ENCODE peak calls at places on chromosomes 12 and 14, in seven cellular contexts. R, E, A, B, L, Y and Q are unnamed samples.

GRCh38 chr12:100243137-100243536 is 23.7 kb downstream of the DEPDC4 start:
- DNase-seq in R (no peak), E (no peak), A (no peak), B (no peak), L (no peak), Y (no peak), Q (no peak)

GRCh38 chr14:73295198-73295796 is 58.0 kb downstream of the PAPLN start:
- DNase-seq in R (no peak), E (no peak), A (no peak), B (no peak), L (no peak), Y (peak), Q (no peak)

GRCh38 chr14:33457021-33457420 is 493.9 kb downstream of the EGLN3 start:
- DNase-seq in R (no peak), E (no peak), A (no peak), B (no peak), L (no peak), Y (no peak), Q (no peak)

GRCh38 chr14:91232631-91233030 is 11.9 kb downstream of the GPR68 start:
- DNase-seq in R (no peak), E (no peak), A (no peak), B (no peak), L (no peak), Y (no peak), Q (no peak)

GRCh38 chr14:56147980-56148901 is 30.0 kb downstream of the PELI2 start:
- DNase-seq in R (no peak), E (no peak), A (no peak), B (peak), L (no peak), Y (peak), Q (no peak)

GRCh38 chr12:124508323-124509096 is 58.9 kb downstream of the NCOR2 start:
- DNase-seq in R (no peak), E (peak), A (no peak), B (no peak), L (no peak), Y (no peak), Q (no peak)

GRCh38 chr12:69252033-69252432 is 12.7 kb downstream of the CPSF6 start:
- DNase-seq in R (no peak), E (no peak), A (no peak), B (no peak), L (no peak), Y (no peak), Q (no peak)

GRCh38 chr14:69261761-69262331 is 1.9 kb downstream of the GALNT16 start:
- DNase-seq in R (no peak), E (no peak), A (peak), B (no peak), L (no peak), Y (peak), Q (peak)

GRCh38 chr12:40300490-40300889 is 75.7 kb downstream of the LRRK2 start:
- DNase-seq in R (no peak), E (no peak), A (no peak), B (no peak), L (no peak), Y (no peak), Q (no peak)

GRCh38 chr14:52790011-52790755 is 1.2 kb downstream of the GNPNAT1 start:
- DNase-seq in R (peak), E (no peak), A (no peak), B (no peak), L (no peak), Y (peak), Q (no peak)

GRCh38 chr12:15527201-15527782 is 205.0 kb downstream of the PTPRO start:
- DNase-seq in R (no peak), E (no peak), A (no peak), B (no peak), L (no peak), Y (peak), Q (peak)

GRCh38 chr12:76568130-76568529 is 8.6 kb upstream of the OSBPL8 start:
- DNase-seq in R (no peak), E (no peak), A (no peak), B (no peak), L (no peak), Y (no peak), Q (no peak)

GRCh38 chr14:86777950-86778602 is 1214.9 kb downstream of the GALC start:
- DNase-seq in R (no peak), E (no peak), A (no peak), B (no peak), L (no peak), Y (no peak), Q (no peak)

GRCh38 chr14:104749111-104749649 is 3.8 kb upstream of the SIVA1 start:
- DNase-seq in R (no peak), E (peak), A (no peak), B (no peak), L (no peak), Y (no peak), Q (no peak)

GRCh38 chr12:52125499-52125900 is 46.0 kb downstream of the SMIM41 start:
- DNase-seq in R (no peak), E (no peak), A (peak), B (no peak), L (no peak), Y (peak), Q (no peak)

GRCh38 chr14:23174785-23175184 is 8.7 kb downstream of the SLC7A8 start:
- DNase-seq in R (no peak), E (no peak), A (no peak), B (no peak), L (no peak), Y (peak), Q (no peak)

GRCh38 chr14:47040490-47040889 is 388.9 kb upstream of the RPL10L start:
- DNase-seq in R (no peak), E (no peak), A (no peak), B (no peak), L (no peak), Y (peak), Q (no peak)

GRCh38 chr14:21024668-21025373 is at the start of gene NDRG2:
- DNase-seq in R (peak), E (peak), A (peak), B (peak), L (peak), Y (peak), Q (peak)

GRCh38 chr12:132066345-132066685 is 77.8 kb downstream of the DDX51 start:
- DNase-seq in R (no peak), E (no peak), A (no peak), B (peak), L (no peak), Y (no peak), Q (no peak)

GRCh38 chr12:107461222-107461980 is 224.2 kb upstream of the PWP1 start:
- DNase-seq in R (no peak), E (no peak), A (no peak), B (no peak), L (no peak), Y (no peak), Q (no peak)

GRCh38 chr12:132194056-132194455 is 49.8 kb downstream of the NOC4L start:
- DNase-seq in R (no peak), E (peak), A (no peak), B (no peak), L (no peak), Y (peak), Q (no peak)

GRCh38 chr12:59595557-59596231 is at the start of gene SLC16A7:
- DNase-seq in R (peak), E (peak), A (peak), B (peak), L (peak), Y (peak), Q (peak)

GRCh38 chr12:80877706-80878384 is 59.9 kb downstream of the LIN7A start:
- DNase-seq in R (no peak), E (no peak), A (no peak), B (no peak), L (no peak), Y (no peak), Q (no peak)

GRCh38 chr12:69840727-69841126 is 15.7 kb downstream of the MYRFL start:
- DNase-seq in R (no peak), E (no peak), A (no peak), B (no peak), L (no peak), Y (no peak), Q (no peak)

GRCh38 chr12:85322715-85323114 is 42.7 kb downstream of the ALX1 start:
- DNase-seq in R (no peak), E (no peak), A (no peak), B (no peak), L (no peak), Y (no peak), Q (no peak)

GRCh38 chr12:9365296-9365695 is 157.1 kb upstream of the PZP start:
- DNase-seq in R (no peak), E (no peak), A (no peak), B (no peak), L (no peak), Y (no peak), Q (no peak)

GRCh38 chr14:53167602-53168328 is 14.6 kb upstream of the DDHD1 start:
- DNase-seq in R (no peak), E (no peak), A (no peak), B (no peak), L (no peak), Y (no peak), Q (no peak)

GRCh38 chr12:6540181-6540877 is 6.0 kb downstream of the GAPDH start:
- DNase-seq in R (peak), E (peak), A (peak), B (peak), L (no peak), Y (peak), Q (peak)

GRCh38 chr12:13362260-13362841 is 165.8 kb downstream of the EMP1 start:
- DNase-seq in R (peak), E (peak), A (no peak), B (peak), L (no peak), Y (peak), Q (peak)

GRCh38 chr12:46401703-46402102 is 29.1 kb upstream of the SLC38A2 start:
- DNase-seq in R (peak), E (no peak), A (no peak), B (peak), L (no peak), Y (peak), Q (peak)

GRCh38 chr12:120814203-120814902 is 88.7 kb downstream of the ACADS start:
- DNase-seq in R (no peak), E (no peak), A (no peak), B (no peak), L (no peak), Y (no peak), Q (no peak)

GRCh38 chr14:61472025-61472672 is 150.8 kb downstream of the PRKCH start:
- DNase-seq in R (peak), E (peak), A (no peak), B (peak), L (peak), Y (no peak), Q (peak)
- H3K27ac ChIP-seq in R (no peak), E (peak), A (peak), B (peak), L (peak), Y (no peak), Q (peak)

GRCh38 chr14:67232066-67232465 is 9.2 kb upstream of the PALS1 start:
- DNase-seq in R (no peak), E (no peak), A (no peak), B (no peak), L (no peak), Y (no peak), Q (no peak)

GRCh38 chr14:67232631-67233030 is 8.6 kb upstream of the PALS1 start:
- DNase-seq in R (no peak), E (no peak), A (no peak), B (no peak), L (no peak), Y (no peak), Q (no peak)

DNA sequence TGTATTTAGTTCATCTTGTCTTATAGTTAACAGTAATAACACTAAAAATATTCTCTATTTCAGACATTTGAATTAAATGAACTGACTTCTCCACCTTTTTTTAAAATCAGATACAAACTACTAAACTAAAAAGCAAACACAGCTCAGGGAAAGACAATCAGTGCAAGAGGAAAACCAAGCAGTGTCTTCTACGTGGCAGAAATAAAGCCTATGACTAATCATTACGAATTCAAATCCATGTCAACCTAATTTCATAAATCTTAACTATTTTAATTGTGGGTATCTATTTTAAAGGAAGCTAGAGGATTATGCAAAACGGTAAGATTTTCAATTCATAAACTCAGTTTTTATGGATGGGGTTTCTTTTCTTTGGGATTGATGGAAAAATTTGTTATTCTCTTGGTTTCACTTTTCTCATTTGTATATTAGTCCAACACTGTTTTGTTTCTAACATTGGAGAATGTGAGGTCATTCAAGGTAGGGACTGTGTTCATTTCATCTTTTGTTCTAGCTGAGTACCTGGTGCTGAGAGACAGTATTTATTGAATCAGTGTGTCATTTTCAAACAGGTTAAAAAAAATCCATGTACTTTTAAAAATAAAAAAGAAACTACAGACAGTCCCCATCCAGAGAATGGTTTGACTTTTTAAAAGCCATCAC is 12.8 kb upstream of the PALS1 start:
- DNase-seq in R (no peak), E (no peak), A (no peak), B (no peak), L (no peak), Y (no peak), Q (no peak)
- H3K27ac ChIP-seq in R (no peak), E (no peak), A (no peak), B (no peak), L (no peak), Y (no peak), Q (no peak)

GRCh38 chr12:109466821-109467220 is 10.3 kb downstream of the KCTD10 start:
- DNase-seq in R (no peak), E (no peak), A (no peak), B (no peak), L (no peak), Y (no peak), Q (no peak)
- H3K27ac ChIP-seq in R (no peak), E (peak), A (peak), B (no peak), L (no peak), Y (no peak), Q (peak)

GRCh38 chr12:58500399-58500798 is 419.9 kb downstream of the LRIG3 start:
- DNase-seq in R (no peak), E (no peak), A (no peak), B (no peak), L (no peak), Y (no peak), Q (no peak)
- H3K27ac ChIP-seq in R (no peak), E (no peak), A (no peak), B (no peak), L (no peak), Y (no peak), Q (no peak)

GRCh38 chr12:131035268-131035681 is 81.6 kb downstream of the ADGRD1 start:
- DNase-seq in R (no peak), E (peak), A (no peak), B (no peak), L (no peak), Y (no peak), Q (no peak)

GRCh38 chr12:131038159-131038558 is 84.5 kb downstream of the ADGRD1 start:
- DNase-seq in R (no peak), E (peak), A (no peak), B (no peak), L (no peak), Y (no peak), Q (no peak)

GRCh38 chr12:131033886-131034482 is 80.3 kb downstream of the ADGRD1 start:
- DNase-seq in R (no peak), E (peak), A (no peak), B (no peak), L (no peak), Y (no peak), Q (no peak)

GRCh38 chr12:131033486-131033885 is 79.8 kb downstream of the ADGRD1 start:
- DNase-seq in R (no peak), E (peak), A (no peak), B (no peak), L (no peak), Y (no peak), Q (no peak)

DNA sequence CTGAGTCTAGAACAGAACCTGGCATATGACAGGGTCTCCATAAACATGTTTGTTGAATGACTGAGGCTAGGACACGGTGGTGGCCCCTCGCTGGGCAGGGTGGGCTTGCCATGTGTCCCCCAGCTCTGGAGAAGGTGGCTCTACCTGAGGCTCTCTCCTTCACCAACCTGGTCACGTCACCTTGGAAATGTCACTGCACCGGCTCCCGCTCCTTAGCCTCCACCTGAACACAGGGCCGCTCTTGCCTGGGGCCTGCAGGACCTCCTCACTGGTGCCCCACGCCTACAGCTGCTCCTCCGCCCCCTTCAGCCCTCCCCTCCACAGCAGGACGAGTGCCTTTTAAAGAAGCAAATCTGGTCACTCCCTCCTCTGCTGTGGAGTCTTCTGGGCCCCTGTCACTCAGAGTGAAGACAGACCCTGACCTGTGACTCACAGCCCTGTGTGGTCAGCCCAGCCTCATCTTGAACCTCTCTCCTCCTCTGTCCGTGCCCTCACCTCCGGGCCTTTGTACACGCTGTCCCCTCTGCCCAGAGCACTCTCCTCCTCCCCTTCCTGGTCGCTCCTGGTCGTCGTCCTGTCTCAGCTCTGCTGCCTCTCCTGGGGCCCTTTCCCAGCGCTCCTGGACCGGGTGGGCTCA is 81.0 kb downstream of the ADGRD1 start:
- DNase-seq in R (no peak), E (peak), A (no peak), B (no peak), L (no peak), Y (no peak), Q (no peak)
- H3K27ac ChIP-seq in R (no peak), E (no peak), A (peak), B (no peak), L (no peak), Y (no peak), Q (no peak)

GRCh38 chr12:12353807-12354206 is 3.1 kb upstream of the BORCS5 start:
- DNase-seq in R (no peak), E (no peak), A (no peak), B (no peak), L (no peak), Y (no peak), Q (no peak)

GRCh38 chr12:12353276-12353675 is 3.2 kb upstream of the MANSC1 start:
- DNase-seq in R (no peak), E (no peak), A (no peak), B (no peak), L (no peak), Y (no peak), Q (no peak)

GRCh38 chr12:12350868-12351463 is 924 bp upstream of the MANSC1 start:
- DNase-seq in R (no peak), E (no peak), A (no peak), B (no peak), L (no peak), Y (no peak), Q (no peak)

DNA sequence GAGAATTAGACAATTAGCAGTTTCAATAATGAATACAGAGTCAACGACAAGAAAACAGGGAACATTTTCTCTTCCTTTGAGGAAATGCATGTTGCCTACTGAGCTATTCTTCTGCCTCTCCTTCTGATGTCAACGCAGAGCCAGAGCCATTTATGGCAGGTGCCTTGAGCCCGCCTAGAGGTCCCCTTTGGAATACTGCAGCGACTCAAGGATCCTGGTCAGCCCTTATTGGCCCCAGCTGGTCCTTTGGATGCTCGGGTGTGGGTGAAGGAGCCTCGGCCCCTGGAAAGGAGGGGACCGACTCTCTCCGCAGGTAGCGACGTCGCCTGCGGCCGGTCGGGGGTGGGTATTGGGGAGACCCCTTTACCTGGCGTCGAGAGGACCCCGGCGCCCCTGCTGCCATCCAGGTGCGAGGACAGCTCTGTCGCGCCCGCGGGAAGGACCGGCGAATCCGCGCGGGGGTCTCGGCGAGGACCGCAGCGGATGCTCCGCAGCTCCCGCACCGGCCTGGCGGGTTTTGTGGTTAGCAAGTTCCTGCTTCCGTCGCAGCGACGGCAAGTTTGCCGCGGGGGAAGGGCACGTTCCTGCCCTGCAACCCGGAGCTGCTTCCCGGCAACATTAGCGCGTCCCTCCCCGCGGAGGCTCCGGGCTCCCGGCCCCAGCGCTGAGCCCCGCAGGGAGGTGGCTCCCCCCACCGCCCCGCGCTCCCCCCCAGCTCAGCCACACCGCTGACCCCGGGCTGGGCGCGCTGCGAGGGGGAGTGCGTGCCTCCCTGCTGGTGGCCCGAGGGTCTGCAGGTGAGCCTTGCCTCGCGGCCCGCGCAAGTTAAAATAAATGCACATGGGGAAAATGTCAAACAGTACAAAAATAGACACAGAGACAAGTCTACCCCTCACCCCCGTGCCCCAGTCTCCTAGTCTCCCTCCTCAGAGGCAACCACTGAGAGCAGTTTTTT is at the start of gene MANSC1:
- DNase-seq in R (peak), E (peak), A (peak), B (peak), L (peak), Y (peak), Q (peak)
- H3K27ac ChIP-seq in R (peak), E (peak), A (peak), B (no peak), L (peak), Y (no peak), Q (peak)

DNA sequence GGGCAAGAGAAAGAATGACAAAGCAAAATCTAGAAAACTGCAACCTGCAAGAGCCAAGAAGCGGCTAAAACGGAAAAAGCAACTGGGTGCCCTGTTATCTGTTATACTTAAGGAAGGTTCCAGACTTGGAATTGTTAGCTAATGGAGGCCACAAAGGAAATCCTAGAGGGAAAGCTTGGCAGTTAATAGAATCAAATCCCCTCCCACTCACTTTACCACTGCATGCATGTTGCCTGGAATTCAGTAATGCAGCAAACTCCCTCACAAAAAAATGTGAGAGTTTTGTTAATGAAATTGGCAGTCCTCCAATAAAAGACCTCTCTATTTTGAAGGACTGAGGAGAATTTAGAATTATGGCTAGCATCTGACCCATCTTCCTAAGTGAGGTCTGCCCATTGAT is 164.2 kb upstream of the SOX5 start:
- DNase-seq in R (no peak), E (no peak), A (no peak), B (no peak), L (no peak), Y (no peak), Q (no peak)
- H3K27ac ChIP-seq in R (no peak), E (no peak), A (no peak), B (no peak), L (no peak), Y (no peak), Q (no peak)

GRCh38 chr12:7705846-7706245 is 5.4 kb upstream of the DPPA3 start:
- DNase-seq in R (no peak), E (no peak), A (no peak), B (no peak), L (no peak), Y (no peak), Q (no peak)
- H3K27ac ChIP-seq in R (no peak), E (no peak), A (no peak), B (no peak), L (no peak), Y (no peak), Q (no peak)